ENCODE peak calls at places on chromosomes 2 and 18, in four cellular contexts. One of them, this sample, is unnamed.

GRCh38 chr2:68726608-68727367 is 7.8 kb upstream of the ARHGAP25 start:
- DNase-seq in heart left ventricle: peak; percentile 27
- DNase-seq in breast epithelium: no peak
- DNase-seq in GM23248: no peak
- DNase-seq in this sample: no peak

GRCh38 chr2:127695491-127696472 is 5.5 kb upstream of the SFT2D3 start:
- DNase-seq in heart left ventricle: peak; percentile 89
- DNase-seq in breast epithelium: no peak
- DNase-seq in GM23248: peak; percentile 71
- DNase-seq in this sample: peak; percentile 85

GRCh38 chr2:215654177-215654850 is 218.4 kb upstream of the FN1 start:
- DNase-seq in heart left ventricle: no peak
- DNase-seq in breast epithelium: no peak
- DNase-seq in GM23248: peak; percentile 92
- DNase-seq in this sample: no peak

GRCh38 chr18:24538421-24539264 is 78.2 kb downstream of the HRH4 start:
- DNase-seq in heart left ventricle: no peak
- DNase-seq in breast epithelium: no peak
- DNase-seq in GM23248: no peak
- DNase-seq in this sample: no peak

GRCh38 chr2:216391401-216391800 is 19.1 kb upstream of the MARCHF4 start:
- DNase-seq in heart left ventricle: no peak
- DNase-seq in breast epithelium: no peak
- DNase-seq in GM23248: peak; percentile 17
- DNase-seq in this sample: no peak

GRCh38 chr2:234203135-234203984 is 152.9 kb downstream of the SPP2 start:
- DNase-seq in heart left ventricle: no peak
- DNase-seq in breast epithelium: no peak
- DNase-seq in GM23248: peak; percentile 97
- DNase-seq in this sample: no peak

GRCh38 chr18:46488472-46489213 is 168.4 kb downstream of the LOXHD1 start:
- DNase-seq in heart left ventricle: no peak
- DNase-seq in breast epithelium: no peak
- DNase-seq in GM23248: no peak
- DNase-seq in this sample: no peak

GRCh38 chr2:211816739-211817138 is 721.9 kb downstream of the ERBB4 start:
- DNase-seq in heart left ventricle: no peak
- DNase-seq in breast epithelium: no peak
- DNase-seq in GM23248: no peak
- DNase-seq in this sample: no peak

GRCh38 chr2:84424152-84424551 is 34.9 kb downstream of the SUCLG1 start:
- DNase-seq in heart left ventricle: no peak
- DNase-seq in breast epithelium: no peak
- DNase-seq in GM23248: peak; percentile 43
- DNase-seq in this sample: no peak

GRCh38 chr2:24515335-24515734 is 24.3 kb downstream of the NCOA1 start:
- DNase-seq in heart left ventricle: no peak
- DNase-seq in breast epithelium: no peak
- DNase-seq in GM23248: peak; percentile 3
- DNase-seq in this sample: no peak

GRCh38 chr2:185859506-185859905 is 120.9 kb downstream of the FSIP2 start:
- DNase-seq in heart left ventricle: no peak
- DNase-seq in breast epithelium: no peak
- DNase-seq in GM23248: no peak
- DNase-seq in this sample: no peak

GRCh38 chr2:191696001-191696400 is 18.1 kb downstream of the NABP1 start:
- DNase-seq in heart left ventricle: peak; percentile 74
- DNase-seq in breast epithelium: no peak
- DNase-seq in GM23248: peak; percentile 97
- DNase-seq in this sample: no peak

GRCh38 chr2:142980246-142981068 is 103.0 kb downstream of the KYNU start:
- DNase-seq in heart left ventricle: no peak
- DNase-seq in breast epithelium: no peak
- DNase-seq in GM23248: peak; percentile 60
- DNase-seq in this sample: no peak

GRCh38 chr2:19675856-19676460 is 225.8 kb downstream of the TTC32 start:
- DNase-seq in heart left ventricle: no peak
- DNase-seq in breast epithelium: no peak
- DNase-seq in GM23248: peak; percentile 95
- DNase-seq in this sample: no peak

GRCh38 chr2:209556354-209556961 is 132.6 kb downstream of the MAP2 start:
- DNase-seq in heart left ventricle: no peak
- DNase-seq in breast epithelium: no peak
- DNase-seq in GM23248: peak; percentile 64
- DNase-seq in this sample: no peak

GRCh38 chr2:86414996-86415395 is 26.2 kb upstream of the KDM3A start:
- DNase-seq in heart left ventricle: no peak
- DNase-seq in breast epithelium: no peak
- DNase-seq in GM23248: no peak
- DNase-seq in this sample: no peak

GRCh38 chr2:235533203-235533602 is 39.4 kb downstream of the AGAP1 start:
- DNase-seq in heart left ventricle: no peak
- DNase-seq in breast epithelium: no peak
- DNase-seq in GM23248: peak; percentile 30
- DNase-seq in this sample: no peak

GRCh38 chr2:165067958-165068612 is 112.8 kb upstream of the SLC38A11 start:
- DNase-seq in heart left ventricle: peak; percentile 62
- DNase-seq in breast epithelium: no peak
- DNase-seq in GM23248: peak; percentile 67
- DNase-seq in this sample: no peak

GRCh38 chr2:172931256-172931894 is 144.3 kb upstream of the MAP3K20 start:
- DNase-seq in heart left ventricle: no peak
- DNase-seq in breast epithelium: no peak
- DNase-seq in GM23248: peak; percentile 6
- DNase-seq in this sample: no peak

GRCh38 chr2:26533661-26534060 is 55.7 kb upstream of the OTOF start:
- DNase-seq in heart left ventricle: no peak
- DNase-seq in breast epithelium: no peak
- DNase-seq in GM23248: no peak
- DNase-seq in this sample: no peak

GRCh38 chr2:74747411-74748080 is 86.4 kb upstream of the HK2 start:
- DNase-seq in heart left ventricle: no peak
- DNase-seq in breast epithelium: no peak
- DNase-seq in GM23248: peak; percentile 95
- DNase-seq in this sample: no peak

GRCh38 chr2:177245010-177245422 is 19.5 kb downstream of the NFE2L2 start:
- DNase-seq in heart left ventricle: no peak
- DNase-seq in breast epithelium: no peak
- DNase-seq in GM23248: peak; percentile 93
- DNase-seq in this sample: no peak

GRCh38 chr2:40251146-40251545 is 200.7 kb downstream of the SLC8A1 start:
- DNase-seq in heart left ventricle: no peak
- DNase-seq in breast epithelium: no peak
- DNase-seq in GM23248: no peak
- DNase-seq in this sample: no peak

GRCh38 chr2:130390460-130391057 is 34.7 kb downstream of the PTPN18 start:
- DNase-seq in heart left ventricle: peak; percentile 64
- DNase-seq in breast epithelium: no peak
- DNase-seq in GM23248: no peak
- DNase-seq in this sample: no peak

GRCh38 chr2:148720501-148720998 is 76.0 kb downstream of the EPC2 start:
- DNase-seq in heart left ventricle: peak; percentile 42
- DNase-seq in breast epithelium: no peak
- DNase-seq in GM23248: peak; percentile 85
- DNase-seq in this sample: no peak

GRCh38 chr2:28981620-28982371 is 698 bp downstream of the TOGARAM2 start:
- DNase-seq in heart left ventricle: no peak
- DNase-seq in breast epithelium: no peak
- DNase-seq in GM23248: peak; percentile 32
- DNase-seq in this sample: no peak

GRCh38 chr2:216370961-216371633 is 1.2 kb downstream of the MARCHF4 start:
- DNase-seq in heart left ventricle: no peak
- DNase-seq in breast epithelium: no peak
- DNase-seq in GM23248: peak; percentile 65
- DNase-seq in this sample: no peak

GRCh38 chr2:90209009-90209408 is 1517.5 kb downstream of the RPIA start:
- DNase-seq in heart left ventricle: no peak
- DNase-seq in breast epithelium: no peak
- DNase-seq in GM23248: no peak
- DNase-seq in this sample: no peak

GRCh38 chr2:203059567-203059966 is 44.9 kb downstream of the NBEAL1 start:
- DNase-seq in heart left ventricle: no peak
- DNase-seq in breast epithelium: no peak
- DNase-seq in GM23248: no peak
- DNase-seq in this sample: no peak

GRCh38 chr18:56333846-56334245 is 304.5 kb downstream of the TXNL1 start:
- DNase-seq in heart left ventricle: no peak
- DNase-seq in breast epithelium: no peak
- DNase-seq in GM23248: no peak
- DNase-seq in this sample: no peak

GRCh38 chr2:102588213-102588939 is 31.0 kb upstream of the SLC9A2 start:
- DNase-seq in heart left ventricle: no peak
- DNase-seq in breast epithelium: no peak
- DNase-seq in GM23248: no peak
- DNase-seq in this sample: no peak

GRCh38 chr2:8118940-8119781 is 562.7 kb upstream of the ID2 start:
- DNase-seq in heart left ventricle: no peak
- DNase-seq in breast epithelium: no peak
- DNase-seq in GM23248: no peak
- DNase-seq in this sample: no peak

GRCh38 chr2:224838335-224838734 is 122.2 kb upstream of the CCDC195 start:
- DNase-seq in heart left ventricle: no peak
- DNase-seq in breast epithelium: no peak
- DNase-seq in GM23248: peak; percentile 63
- DNase-seq in this sample: no peak

GRCh38 chr2:7625392-7626138 is 708.4 kb downstream of the RNF144A start:
- DNase-seq in heart left ventricle: no peak
- DNase-seq in breast epithelium: no peak
- DNase-seq in GM23248: no peak
- DNase-seq in this sample: no peak

GRCh38 chr18:56489901-56490300 is 148.5 kb downstream of the TXNL1 start:
- DNase-seq in heart left ventricle: no peak
- DNase-seq in breast epithelium: no peak
- DNase-seq in GM23248: no peak
- DNase-seq in this sample: no peak

GRCh38 chr2:109695290-109695689 is 81.1 kb downstream of the SOWAHC start:
- DNase-seq in heart left ventricle: no peak
- DNase-seq in breast epithelium: no peak
- DNase-seq in GM23248: no peak
- DNase-seq in this sample: no peak

GRCh38 chr2:13676269-13676668 is 956.2 kb upstream of the LRATD1 start:
- DNase-seq in heart left ventricle: no peak
- DNase-seq in breast epithelium: no peak
- DNase-seq in GM23248: peak; percentile 58
- DNase-seq in this sample: no peak

GRCh38 chr2:108492364-108492763 is 41.9 kb upstream of the LIMS1 start:
- DNase-seq in heart left ventricle: no peak
- DNase-seq in breast epithelium: no peak
- DNase-seq in GM23248: peak; percentile 87
- DNase-seq in this sample: no peak

GRCh38 chr2:65922030-65922429 is 489.6 kb upstream of the SPRED2 start:
- DNase-seq in heart left ventricle: no peak
- DNase-seq in breast epithelium: no peak
- DNase-seq in GM23248: no peak
- DNase-seq in this sample: no peak
- H3K4me3 ChIP-seq in heart left ventricle: no peak overlapping the region
- H3K4me3 ChIP-seq in breast epithelium: no peak overlapping the region
- H3K4me3 ChIP-seq in GM23248: no peak overlapping the region
- H3K4me3 ChIP-seq in this sample: no peak overlapping the region

GRCh38 chr2:71419976-71420375 is 33.4 kb upstream of the DYSF start:
- DNase-seq in heart left ventricle: no peak
- DNase-seq in breast epithelium: no peak
- DNase-seq in GM23248: no peak
- DNase-seq in this sample: no peak

GRCh38 chr2:71422786-71423185 is 30.6 kb upstream of the DYSF start:
- DNase-seq in heart left ventricle: no peak
- DNase-seq in breast epithelium: no peak
- DNase-seq in GM23248: no peak
- DNase-seq in this sample: no peak

GRCh38 chr2:71419145-71419544 is 34.2 kb upstream of the DYSF start:
- DNase-seq in heart left ventricle: no peak
- DNase-seq in breast epithelium: no peak
- DNase-seq in GM23248: no peak
- DNase-seq in this sample: no peak

GRCh38 chr2:71417300-71418202 is 35.8 kb upstream of the DYSF start:
- DNase-seq in heart left ventricle: no peak
- DNase-seq in breast epithelium: no peak
- DNase-seq in GM23248: no peak
- DNase-seq in this sample: no peak
- H3K27ac ChIP-seq in heart left ventricle: peak overlapping the region; percentile 52
- H3K27ac ChIP-seq in breast epithelium: peak overlapping the region; percentile 29
- H3K27ac ChIP-seq in GM23248: no peak overlapping the region
- H3K27ac ChIP-seq in this sample: no peak overlapping the region

GRCh38 chr2:232859385-232859916 is 10.6 kb upstream of the SNORC start:
- DNase-seq in heart left ventricle: no peak
- DNase-seq in breast epithelium: no peak
- DNase-seq in GM23248: no peak
- DNase-seq in this sample: no peak
- H3K4me1 ChIP-seq in heart left ventricle: no peaks in the 10 kb centered on the region
- H3K4me1 ChIP-seq in breast epithelium: no peaks in the 10 kb centered on the region
- H3K4me1 ChIP-seq in GM23248: peaks cover under 1% of the 10 kb centered on the region
- H3K4me1 ChIP-seq in this sample: no peaks in the 10 kb centered on the region

GRCh38 chr18:50089702-50090101 is 105.2 kb downstream of the MYO5B start:
- DNase-seq in heart left ventricle: no peak
- DNase-seq in breast epithelium: no peak
- DNase-seq in GM23248: no peak
- DNase-seq in this sample: no peak

GRCh38 chr18:50090370-50091312 is 104.3 kb downstream of the MYO5B start:
- DNase-seq in heart left ventricle: no peak
- DNase-seq in breast epithelium: no peak
- DNase-seq in GM23248: no peak
- DNase-seq in this sample: no peak

GRCh38 chr18:50093366-50093765 is 101.6 kb downstream of the MYO5B start:
- DNase-seq in heart left ventricle: no peak
- DNase-seq in breast epithelium: no peak
- DNase-seq in GM23248: no peak
- DNase-seq in this sample: no peak

GRCh38 chr18:50092250-50092780 is 102.6 kb downstream of the MYO5B start:
- DNase-seq in heart left ventricle: no peak
- DNase-seq in breast epithelium: no peak
- DNase-seq in GM23248: no peak
- DNase-seq in this sample: no peak

GRCh38 chr18:50091495-50092249 is 103.3 kb downstream of the MYO5B start:
- DNase-seq in heart left ventricle: no peak
- DNase-seq in breast epithelium: no peak
- DNase-seq in GM23248: no peak
- DNase-seq in this sample: no peak
- H3K4me3 ChIP-seq in heart left ventricle: no peak overlapping the region
- H3K4me3 ChIP-seq in breast epithelium: no peak overlapping the region
- H3K4me3 ChIP-seq in GM23248: no peak overlapping the region
- H3K4me3 ChIP-seq in this sample: no peak overlapping the region

DNA sequence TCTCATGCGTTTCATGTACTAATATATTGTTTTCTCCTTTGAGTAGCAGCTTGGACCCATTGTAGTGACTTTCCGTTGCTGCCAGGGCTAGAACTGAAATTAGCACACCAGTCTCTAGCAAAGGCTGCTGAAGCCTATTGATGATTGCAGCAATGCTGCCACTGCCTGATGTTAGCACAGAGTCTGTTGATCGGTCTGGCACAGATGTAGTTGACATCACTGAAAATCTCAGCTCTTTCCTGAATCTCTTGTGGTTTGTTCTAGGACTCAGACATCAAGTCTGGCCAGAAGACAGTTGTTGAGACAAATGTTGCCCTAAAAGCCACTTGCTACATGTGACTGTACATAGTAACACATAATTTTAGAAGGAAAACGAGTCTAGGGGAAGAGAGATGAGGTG is 47.2 kb downstream of the VAPA start:
- DNase-seq in heart left ventricle: no peak
- DNase-seq in breast epithelium: no peak
- DNase-seq in GM23248: peak; percentile 25
- DNase-seq in this sample: no peak
- H3K27ac ChIP-seq in heart left ventricle: no peak overlapping the region
- H3K27ac ChIP-seq in breast epithelium: no peak overlapping the region
- H3K27ac ChIP-seq in GM23248: no peak overlapping the region
- H3K27ac ChIP-seq in this sample: no peak overlapping the region

This sample was measured in ascending aorta.